ENCODE peak calls at places on chromosome 15, in six cellular contexts. W is cardiac muscle cell, V is EH, Z is fibroblast of pulmonary artery, H is HL-60, S is GM04504. O is an unnamed sample.

GRCh38 chr15:89196994-89197393 is 24.4 kb downstream of the RLBP1 start:
- DNase-seq in W (no peak), V (no peak), Z (no peak), H (no peak), S (no peak), O (no peak)

GRCh38 chr15:41506796-41507341 is 6.8 kb downstream of the LTK start:
- DNase-seq in W (no peak), V (no peak), Z (no peak), H (peak), S (no peak), O (no peak)

GRCh38 chr15:52362497-52362896 is 66.9 kb upstream of the MYO5C start:
- DNase-seq in W (no peak), V (peak), Z (peak), H (no peak), S (peak), O (no peak)

GRCh38 chr15:49215768-49216739 is 46.0 kb downstream of the GALK2 start:
- DNase-seq in W (peak), V (no peak), Z (no peak), H (no peak), S (no peak), O (no peak)

GRCh38 chr15:52789601-52790165 is 453 bp downstream of the ONECUT1 start:
- DNase-seq in W (peak), V (peak), Z (peak), H (no peak), S (no peak), O (no peak)

GRCh38 chr15:71804226-71804625 is 6.1 kb upstream of the NR2E3 start:
- DNase-seq in W (no peak), V (no peak), Z (no peak), H (no peak), S (no peak), O (no peak)

GRCh38 chr15:101010781-101011180 is 91.6 kb downstream of the LRRK1 start:
- DNase-seq in W (no peak), V (no peak), Z (no peak), H (no peak), S (no peak), O (no peak)

GRCh38 chr15:51776952-51777574 is 25.7 kb downstream of the TMOD2 start:
- DNase-seq in W (peak), V (peak), Z (peak), H (peak), S (peak), O (peak)

GRCh38 chr15:95624616-95625361 is 705.7 kb upstream of the NR2F2 start:
- DNase-seq in W (no peak), V (no peak), Z (no peak), H (no peak), S (no peak), O (no peak)

GRCh38 chr15:67863442-67863987 is 23.7 kb upstream of the RNU6-1 start:
- DNase-seq in W (peak), V (peak), Z (peak), H (peak), S (peak), O (peak)

GRCh38 chr15:81091889-81092558 is 42.0 kb upstream of the CFAP161 start:
- DNase-seq in W (peak), V (peak), Z (peak), H (no peak), S (peak), O (peak)

GRCh38 chr15:27752682-27753081 is 346.4 kb downstream of the OCA2 start:
- DNase-seq in W (no peak), V (no peak), Z (no peak), H (no peak), S (no peak), O (no peak)

GRCh38 chr15:67405208-67406191 is 115.4 kb upstream of the C15orf61 start:
- DNase-seq in W (peak), V (peak), Z (peak), H (no peak), S (peak), O (peak)

GRCh38 chr15:73888224-73889041 is 15.1 kb downstream of the TBC1D21 start:
- DNase-seq in W (no peak), V (no peak), Z (no peak), H (no peak), S (no peak), O (no peak)

GRCh38 chr15:101675015-101675414 is 22.8 kb upstream of the TM2D3 start:
- DNase-seq in W (no peak), V (peak), Z (peak), H (no peak), S (peak), O (peak)

GRCh38 chr15:88788816-88789215 is 14.4 kb upstream of the ACAN start:
- DNase-seq in W (no peak), V (peak), Z (no peak), H (no peak), S (no peak), O (no peak)

GRCh38 chr15:91109885-91110284 is 9.8 kb downstream of the SV2B start:
- DNase-seq in W (no peak), V (no peak), Z (no peak), H (no peak), S (no peak), O (no peak)

GRCh38 chr15:57740048-57740447 is 33.5 kb downstream of the POLR2M start:
- DNase-seq in W (no peak), V (no peak), Z (no peak), H (no peak), S (no peak), O (no peak)

GRCh38 chr15:93330862-93331544 is 242.0 kb upstream of the RGMA start:
- DNase-seq in W (no peak), V (no peak), Z (no peak), H (no peak), S (no peak), O (no peak)

GRCh38 chr15:68910341-68910740 is 20.0 kb upstream of the SPESP1 start:
- DNase-seq in W (no peak), V (no peak), Z (no peak), H (no peak), S (no peak), O (no peak)

GRCh38 chr15:36577082-36577481 is 2.3 kb upstream of the CDIN1 start:
- DNase-seq in W (peak), V (no peak), Z (no peak), H (no peak), S (no peak), O (no peak)

GRCh38 chr15:67573194-67573593 is 30.7 kb downstream of the MAP2K5 start:
- DNase-seq in W (no peak), V (no peak), Z (no peak), H (peak), S (no peak), O (no peak)

GRCh38 chr15:35912196-35912595 is 366.2 kb upstream of the DPH6 start:
- DNase-seq in W (no peak), V (peak), Z (peak), H (no peak), S (no peak), O (no peak)

GRCh38 chr15:63156708-63157065 is 590 bp downstream of the RPS27L start:
- DNase-seq in W (peak), V (peak), Z (peak), H (peak), S (no peak), O (no peak)

GRCh38 chr15:62241135-62241770 is 76.2 kb upstream of the C2CD4B start:
- DNase-seq in W (peak), V (peak), Z (no peak), H (no peak), S (no peak), O (no peak)